ENCODE peak calls at places on chromosomes 2 and 18, in seven cellular contexts. T, R, F, U, K, J and O are unnamed samples.

GRCh38 chr2:145040433-145040832 is 520.5 kb upstream of the ZEB2 start:
- DNase-seq in K (peak; percentile 24), F (no peak), T (no peak), U (no peak), R (no peak), J (no peak), O (no peak)

GRCh38 chr18:78304199-78304826 is 675.3 kb upstream of the SALL3 start:
- DNase-seq in K (no peak), F (no peak), R (no peak), J (no peak), U (no peak), T (no peak), O (no peak)

GRCh38 chr2:139354518-139354917 is 574.3 kb upstream of the NXPH2 start:
- DNase-seq in T (no peak), K (no peak), F (no peak), J (no peak), R (no peak), U (no peak), O (no peak)

GRCh38 chr2:55093381-55093780 is 43.1 kb upstream of the RTN4 start:
- DNase-seq in K (peak; percentile 71), U (no peak), R (no peak), T (no peak), J (no peak), F (no peak), O (no peak)

GRCh38 chr2:148794558-148794957 is 80.5 kb upstream of the KIF5C start:
- DNase-seq in F (no peak), J (no peak), R (no peak), U (no peak), K (peak; percentile 49), T (no peak), O (no peak)

GRCh38 chr2:134389331-134389835 is 135.5 kb downstream of the MGAT5 start:
- DNase-seq in K (no peak), R (no peak), U (no peak), T (no peak), J (no peak), F (no peak), O (no peak)

GRCh38 chr2:26477126-26477910 is 606 bp downstream of the OTOF start:
- DNase-seq in K (no peak), F (no peak), U (no peak), J (no peak), T (no peak), R (no peak), O (no peak)

GRCh38 chr2:159614534-159615186 is 1.7 kb downstream of the BAZ2B start:
- DNase-seq in K (peak; percentile 5), J (no peak), F (no peak), T (no peak), U (no peak), R (no peak), O (no peak)

GRCh38 chr2:27150639-27151230 is 1.9 kb downstream of the TCF23 start:
- DNase-seq in J (no peak), F (no peak), R (no peak), U (no peak), T (no peak), K (no peak), O (no peak)

GRCh38 chr2:240791821-240792657 is 28.0 kb downstream of the KIF1A start:
- DNase-seq in R (no peak), T (no peak), U (no peak), F (no peak), J (peak; percentile 2), K (no peak), O (no peak)

GRCh38 chr2:175373001-175373727 is 191.7 kb upstream of the ATP5MC3 start:
- DNase-seq in T (no peak), U (no peak), K (peak; percentile 80), R (no peak), F (no peak), J (no peak), O (no peak)

GRCh38 chr2:119109823-119110222 is 48.7 kb downstream of the C1QL2 start:
- DNase-seq in J (no peak), R (no peak), F (no peak), T (no peak), U (no peak), K (no peak), O (no peak)

GRCh38 chr2:28251337-28251736 is 141.3 kb upstream of the FOSL2 start:
- DNase-seq in U (no peak), J (no peak), F (no peak), R (no peak), T (peak; percentile 5), K (no peak), O (no peak)

GRCh38 chr2:224196789-224197188 is 157.7 kb upstream of the SERPINE2 start:
- DNase-seq in T (no peak), F (no peak), U (no peak), J (no peak), R (no peak), K (peak; percentile 10), O (no peak)

GRCh38 chr2:33321236-33321731 is 155.2 kb upstream of the RASGRP3 start:
- DNase-seq in T (peak; percentile 47), J (no peak), F (no peak), U (no peak), K (peak; percentile 45), R (no peak), O (no peak)

GRCh38 chr2:36366491-36367120 is 11.0 kb downstream of the CRIM1 start:
- DNase-seq in R (no peak), K (peak; percentile 44), U (no peak), F (no peak), T (no peak), J (no peak), O (no peak)

GRCh38 chr2:206084468-206084869 is 1.5 kb downstream of the INO80D start:
- DNase-seq in J (no peak), U (no peak), T (peak; percentile 12), F (no peak), K (peak; percentile 84), R (peak; percentile 58), O (peak; percentile 75)

GRCh38 chr2:30234180-30234971 is 3.0 kb downstream of the LBH start:
- DNase-seq in T (peak; percentile 65), K (peak; percentile 94), R (peak; percentile 46), J (no peak), F (peak; percentile 52), U (peak; percentile 46), O (no peak)

GRCh38 chr2:210315015-210315807 is at the start of gene MYL1:
- DNase-seq in T (no peak), K (no peak), F (no peak), R (no peak), U (no peak), J (no peak), O (no peak)

GRCh38 chr2:178277741-178278197 is 83.5 kb downstream of the OSBPL6 start:
- DNase-seq in F (no peak), U (no peak), K (no peak), T (no peak), R (no peak), J (no peak), O (no peak)

GRCh38 chr18:76495435-76496199 is 575 bp upstream of the ZNF516 start:
- DNase-seq in K (no peak), J (no peak), T (peak; percentile 19), F (no peak), U (peak; percentile 19), R (peak; percentile 39), O (no peak)

GRCh38 chr2:8103085-8103708 is 578.7 kb upstream of the ID2 start:
- DNase-seq in J (no peak), R (no peak), F (no peak), T (no peak), U (no peak), K (peak; percentile 71), O (no peak)

GRCh38 chr2:188511346-188511745 is 219.7 kb downstream of the GULP1 start:
- DNase-seq in U (no peak), K (no peak), T (no peak), J (no peak), R (no peak), F (no peak), O (no peak)

GRCh38 chr2:240620149-240620731 is 5.0 kb upstream of the GPR35 start:
- DNase-seq in J (peak; percentile 4), R (no peak), T (no peak), U (no peak), F (no peak), K (no peak), O (no peak)

GRCh38 chr2:224579411-224579810 is 5.8 kb downstream of the CUL3 start:
- DNase-seq in J (no peak), U (no peak), F (no peak), K (peak; percentile 19), R (peak; percentile 11), T (no peak), O (no peak)

GRCh38 chr2:196696423-196697073 is 57.0 kb downstream of the CCDC150 start:
- DNase-seq in J (no peak), F (no peak), U (no peak), R (no peak), K (peak; percentile 38), T (no peak), O (no peak)

GRCh38 chr2:17309741-17310339 is 208.4 kb downstream of the RAD51AP2 start:
- DNase-seq in F (no peak), U (no peak), K (peak; percentile 60), J (no peak), T (no peak), R (no peak), O (peak; percentile 71)

GRCh38 chr2:160402498-160402897 is 91.1 kb downstream of the RBMS1 start:
- DNase-seq in U (no peak), K (no peak), R (no peak), T (no peak), F (no peak), J (no peak), O (no peak)